ENCODE peak calls at places on chromosomes 2 and 18, in seven cellular contexts. Q, K, V, L, M, C and A are unnamed samples. For H3K27me3, the result is how much of the 10 kb centered on the place peaks cover.

GRCh38 chr2:127014630-127015029 is 92.3 kb downstream of the BIN1 start:
- DNase-seq in Q (no peak), V (peak), C (peak), L (no peak), K (peak), M (no peak), A (peak)

GRCh38 chr2:20451761-20452499 is 5.1 kb downstream of the RHOB start:
- DNase-seq in K (no peak), L (no peak), C (peak), V (no peak), Q (no peak), M (no peak), A (no peak)

GRCh38 chr2:202679980-202680379 is 45.2 kb downstream of the FAM117B start:
- DNase-seq in M (no peak), Q (no peak), L (no peak), C (no peak), V (no peak), K (no peak), A (no peak)

GRCh38 chr18:76416935-76417334 is 78.1 kb downstream of the ZNF516 start:
- DNase-seq in Q (no peak), L (no peak), K (peak), V (peak), M (no peak), C (no peak), A (no peak)

GRCh38 chr2:121124330-121124729 is 160.7 kb downstream of the TFCP2L1 start:
- DNase-seq in M (no peak), K (no peak), V (no peak), L (no peak), Q (no peak), C (no peak), A (no peak)

GRCh38 chr2:74703373-74703772 is 49.3 kb downstream of the SEMA4F start:
- DNase-seq in V (no peak), M (no peak), Q (no peak), K (no peak), C (no peak), L (no peak), A (no peak)

GRCh38 chr2:74003494-74004211 is 18.9 kb downstream of the TET3 start:
- DNase-seq in K (peak), V (peak), C (no peak), Q (no peak), M (peak), L (no peak), A (no peak)

GRCh38 chr2:31052284-31052683 is 86.0 kb downstream of the GALNT14 start:
- DNase-seq in C (no peak), K (no peak), M (no peak), V (no peak), Q (no peak), L (no peak), A (no peak)

GRCh38 chr2:128379021-128380005 is 60.6 kb upstream of the HS6ST1 start:
- DNase-seq in M (peak), Q (no peak), L (no peak), V (peak), K (peak), C (peak), A (no peak)

GRCh38 chr2:218796691-218797090 is 14.7 kb downstream of the CYP27A1 start:
- DNase-seq in V (no peak), K (no peak), Q (no peak), C (no peak), L (no peak), M (no peak), A (no peak)

GRCh38 chr2:68434981-68435380 is 32.1 kb downstream of the FBXO48 start:
- DNase-seq in C (no peak), L (no peak), M (no peak), V (no peak), Q (no peak), K (no peak), A (no peak)

GRCh38 chr2:240603081-240603835 is 16.7 kb downstream of the CAPN10 start:
- DNase-seq in M (no peak), Q (no peak), L (no peak), K (no peak), V (no peak), C (no peak), A (no peak)

GRCh38 chr18:26157326-26157725 is 23.7 kb downstream of the PSMA8 start:
- DNase-seq in Q (no peak), K (no peak), M (no peak), L (no peak), V (no peak), C (no peak), A (no peak)

GRCh38 chr2:37481244-37481643 is 136.8 kb downstream of the QPCT start:
- DNase-seq in V (no peak), K (no peak), C (no peak), M (no peak), Q (no peak), L (no peak), A (no peak)

GRCh38 chr2:66553370-66553769 is 118.4 kb downstream of the MEIS1 start:
- DNase-seq in K (no peak), L (no peak), C (peak), Q (no peak), V (no peak), M (no peak), A (no peak)

GRCh38 chr18:2717407-2717806 is 61.9 kb downstream of the SMCHD1 start:
- DNase-seq in C (no peak), K (no peak), M (no peak), L (no peak), Q (no peak), V (no peak), A (no peak)

GRCh38 chr2:219523031-219523671 is 8.9 kb downstream of the ASIC4 start:
- DNase-seq in M (peak), K (peak), Q (no peak), C (no peak), L (no peak), V (no peak), A (no peak)

GRCh38 chr18:27447530-27447929 is 262.4 kb upstream of the CHST9 start:
- DNase-seq in L (no peak), Q (no peak), M (peak), K (no peak), V (no peak), C (no peak), A (no peak)

GRCh38 chr2:86608832-86609231 is 14.8 kb downstream of the RNF103 start:
- DNase-seq in V (no peak), M (no peak), Q (no peak), K (no peak), C (no peak), L (no peak), A (no peak)

GRCh38 chr2:114610677-114611076 is 168.2 kb downstream of the DPP10 start:
- DNase-seq in C (no peak), Q (no peak), L (no peak), V (no peak), M (peak), K (no peak), A (no peak)

GRCh38 chr2:82790277-82791021 is 1668.6 kb downstream of the SUCLG1 start:
- DNase-seq in Q (no peak), K (peak), M (peak), V (peak), C (no peak), L (no peak), A (no peak)

GRCh38 chr2:38534746-38535403 is 67.9 kb downstream of the HNRNPLL start:
- DNase-seq in L (no peak), K (peak), Q (no peak), M (no peak), C (no peak), V (no peak), A (no peak)

GRCh38 chr2:199085201-199085750 is 372.5 kb downstream of the SATB2 start:
- DNase-seq in L (no peak), M (no peak), V (no peak), K (peak), C (no peak), Q (no peak), A (no peak)

GRCh38 chr2:111708478-111708877 is 175.5 kb downstream of the ANAPC1 start:
- DNase-seq in M (no peak), K (peak), L (no peak), V (no peak), Q (no peak), C (no peak), A (no peak)

GRCh38 chr18:63433349-63433866 is 11.1 kb upstream of the VPS4B start:
- DNase-seq in L (no peak), K (no peak), Q (no peak), C (no peak), M (no peak), V (no peak), A (no peak)

GRCh38 chr2:168662651-168663208 is 139.7 kb upstream of the NOSTRIN start:
- DNase-seq in Q (no peak), L (no peak), M (peak), V (no peak), K (no peak), C (no peak), A (no peak)

GRCh38 chr18:59909289-59910036 is 9.7 kb downstream of the PMAIP1 start:
- DNase-seq in M (no peak), L (no peak), K (peak), C (peak), V (peak), Q (no peak), A (no peak)

GRCh38 chr2:400988-401679 is 113.2 kb upstream of the ALKAL2 start:
- DNase-seq in K (no peak), V (no peak), M (no peak), C (no peak), L (no peak), Q (no peak), A (no peak)

GRCh38 chr2:151302879-151303278 is 13.4 kb upstream of the NMI start:
- DNase-seq in M (no peak), V (peak), L (no peak), Q (no peak), C (peak), K (peak), A (no peak)

GRCh38 chr18:77071711-77072292 is 60.8 kb downstream of the MBP start:
- DNase-seq in M (no peak), C (peak), V (peak), K (peak), Q (no peak), L (no peak), A (no peak)

GRCh38 chr2:184053326-184053725 is 545.0 kb upstream of the ZNF804A start:
- DNase-seq in Q (peak), L (no peak), K (peak), V (no peak), M (no peak), C (peak), A (no peak)

GRCh38 chr2:18046558-18046957 is 168.1 kb downstream of the KCNS3 start:
- DNase-seq in C (no peak), M (no peak), V (peak), L (no peak), K (peak), Q (no peak), A (no peak)

GRCh38 chr2:33134086-33134763 is 187.5 kb downstream of the LTBP1 start:
- DNase-seq in C (peak), K (peak), L (no peak), V (peak), M (peak), Q (peak), A (no peak)

GRCh38 chr18:58405107-58405898 is 223.6 kb downstream of the ALPK2 start:
- DNase-seq in K (no peak), C (no peak), M (no peak), L (no peak), V (no peak), Q (no peak), A (no peak)

GRCh38 chr2:15043336-15044058 is 411.0 kb downstream of the LRATD1 start:
- DNase-seq in L (no peak), C (no peak), K (peak), M (peak), V (peak), Q (no peak), A (no peak)

GRCh38 chr2:48548871-48549270 is 18.9 kb downstream of the STON1 start:
- DNase-seq in V (peak), C (no peak), Q (no peak), M (peak), L (no peak), K (peak), A (no peak)

GRCh38 chr2:122960727-122961641 is 1064.1 kb upstream of the CNTNAP5 start:
- DNase-seq in K (peak), M (no peak), V (no peak), L (no peak), C (no peak), Q (no peak), A (no peak)

GRCh38 chr2:179726461-179727180 is 134.8 kb downstream of the ZNF385B start:
- DNase-seq in V (no peak), L (no peak), M (no peak), Q (no peak), C (no peak), K (no peak), A (no peak)

GRCh38 chr2:12809526-12809925 is 92.8 kb downstream of the TRIB2 start:
- DNase-seq in K (no peak), M (no peak), C (peak), L (no peak), Q (no peak), V (no peak), A (no peak)

DNA sequence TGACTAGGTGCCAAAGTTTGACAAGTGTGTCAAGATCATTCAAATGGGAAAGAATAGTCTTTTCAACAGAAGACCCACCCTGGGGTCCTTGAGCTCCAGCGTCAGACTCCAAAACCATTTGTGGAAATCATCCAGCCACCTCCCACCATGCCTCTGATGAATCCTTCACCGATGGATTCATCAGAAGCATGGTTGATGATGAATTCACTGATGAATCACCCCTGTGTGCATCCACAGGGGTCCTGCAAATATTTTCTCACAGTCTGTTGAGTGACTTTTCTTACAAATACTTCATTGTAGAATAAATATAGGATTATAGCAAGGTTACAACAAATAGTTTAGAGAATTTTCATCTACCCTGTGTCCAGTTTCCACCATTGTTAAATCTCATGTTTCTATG is 4.3 kb downstream of the UGT1A9 start:
- DNase-seq in Q (no peak), L (no peak), V (no peak), C (no peak), M (no peak), K (peak), A (no peak)
- H3K9ac ChIP-seq in Q (no peak), L (no peak), V (no peak), C (no peak), M (no peak), K (no peak), A (no peak)

DNA sequence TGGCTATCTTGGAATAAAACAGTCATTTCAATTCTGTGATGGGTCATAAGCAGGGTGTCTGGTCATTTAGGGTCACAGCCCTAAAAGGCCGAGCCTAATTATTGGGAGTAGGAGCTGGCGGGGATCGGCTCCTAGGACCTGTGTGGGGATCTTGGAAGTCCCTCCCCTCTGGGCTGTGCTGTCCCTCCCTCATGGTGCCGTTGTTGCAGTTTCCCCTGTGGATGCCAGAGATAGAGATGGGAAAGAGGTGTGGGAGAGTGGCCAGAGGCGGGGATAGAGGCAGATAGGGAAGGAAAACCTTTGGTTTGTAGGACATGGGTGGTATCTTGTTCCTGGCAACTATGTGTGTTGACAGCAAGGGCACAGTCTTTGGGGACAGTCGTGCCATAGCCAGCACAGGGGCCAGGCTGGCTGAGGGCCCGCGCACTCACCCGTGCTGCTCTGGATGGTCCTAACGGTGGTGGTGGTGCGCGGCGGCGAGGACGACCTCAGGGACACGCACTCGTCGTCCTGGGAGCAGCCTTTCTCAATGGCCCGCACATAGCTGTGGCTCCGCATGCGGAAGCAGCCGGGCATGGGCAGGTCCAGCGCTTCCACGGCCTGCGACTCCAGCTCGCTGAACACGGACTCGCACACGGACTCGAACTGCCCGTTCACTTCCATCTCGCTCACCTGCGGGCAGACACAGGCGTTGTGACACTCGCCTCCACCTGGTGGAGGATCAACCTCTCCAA is 278.9 kb downstream of the TGIF1 start:
- DNase-seq in K (no peak), Q (no peak), V (no peak), C (no peak), M (no peak), L (no peak), A (no peak)
- H3K27me3 ChIP-seq in K (under half), Q (under half), V (under half), C (under half), M (under half), L (under half), A (under half)

DNA sequence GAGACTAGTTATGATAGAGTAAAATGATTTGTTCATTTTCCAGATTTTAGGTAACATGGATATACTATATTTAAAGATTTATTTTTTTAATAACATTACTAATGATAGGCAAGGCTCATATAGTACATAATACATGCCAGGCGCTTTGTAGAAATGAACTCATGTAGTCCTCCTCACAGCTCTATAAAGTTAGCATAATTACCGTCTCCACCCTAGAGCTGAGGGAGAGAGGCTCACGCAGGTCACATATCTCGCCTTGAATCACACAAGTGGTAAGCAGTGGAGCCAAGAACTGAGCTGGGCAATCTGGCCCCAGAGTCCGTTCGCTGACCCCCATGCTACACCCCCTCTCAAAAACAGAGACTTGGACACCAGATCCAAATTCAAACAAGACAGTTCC is 222.5 kb downstream of the FAM210A start:
- DNase-seq in Q (no peak), K (no peak), L (no peak), V (no peak), M (no peak), C (no peak), A (no peak)
- H3K9ac ChIP-seq in Q (no peak), K (no peak), L (no peak), V (no peak), M (no peak), C (no peak), A (no peak)

GRCh38 chr2:72148391-72148974 is 821 bp upstream of the CYP26B1 start:
- DNase-seq in C (no peak), M (peak), V (no peak), Q (no peak), L (peak), K (no peak), A (no peak)
- H3K27me3 ChIP-seq in C (under half), M (half or more), V (half or more), Q (under half), L (under half), K (half or more), A (half or more)

GRCh38 chr18:79470547-79470946 is 74.8 kb downstream of the NFATC1 start:
- DNase-seq in Q (no peak), L (no peak), K (no peak), V (no peak), C (no peak), M (no peak), A (no peak)

GRCh38 chr18:79472176-79472575 is 76.4 kb downstream of the NFATC1 start:
- DNase-seq in M (no peak), K (no peak), C (no peak), L (no peak), Q (no peak), V (no peak), A (no peak)

GRCh38 chr18:79469751-79470150 is 74.0 kb downstream of the NFATC1 start:
- DNase-seq in K (no peak), V (no peak), M (no peak), C (no peak), Q (no peak), L (no peak), A (no peak)

GRCh38 chr18:79469309-79469708 is 73.6 kb downstream of the NFATC1 start:
- DNase-seq in V (no peak), K (no peak), M (no peak), Q (no peak), L (no peak), C (no peak), A (no peak)

GRCh38 chr18:79471048-79471447 is 75.3 kb downstream of the NFATC1 start:
- DNase-seq in C (no peak), M (no peak), Q (no peak), L (no peak), K (no peak), V (no peak), A (no peak)
- H3K9ac ChIP-seq in C (no peak), M (no peak), Q (no peak), L (no peak), K (no peak), V (no peak), A (no peak)

GRCh38 chr18:78580835-78581339 is 398.7 kb upstream of the SALL3 start:
- DNase-seq in K (no peak), Q (no peak), V (no peak), L (no peak), M (no peak), C (no peak), A (no peak)

GRCh38 chr18:78579854-78580577 is 399.6 kb upstream of the SALL3 start:
- DNase-seq in Q (no peak), M (no peak), K (no peak), L (no peak), V (no peak), C (no peak), A (no peak)

GRCh38 chr18:78576967-78577366 is 402.7 kb upstream of the SALL3 start:
- DNase-seq in M (no peak), Q (no peak), K (no peak), C (no peak), V (no peak), L (no peak), A (no peak)

GRCh38 chr18:78582131-78582789 is 397.4 kb upstream of the SALL3 start:
- DNase-seq in Q (no peak), K (no peak), C (no peak), M (no peak), V (no peak), L (no peak), A (no peak)

GRCh38 chr18:78579449-78579848 is 400.2 kb upstream of the SALL3 start:
- DNase-seq in C (no peak), M (no peak), K (no peak), V (no peak), L (no peak), Q (no peak), A (no peak)
- H3K27me3 ChIP-seq in C (under half), M (under half), K (under half), V (under half), L (under half), Q (under half), A (under half)